ENCODE peak calls at places on chromosomes 13 and 19, in four cellular contexts. X is heart right ventricle; R is adipocyte; T is naive thymus-derived CD4-positive, alpha-beta T cell. H is an unnamed sample. For H3K9me3, the result is how much of the 10 kb centered on the place peaks cover.

GRCh38 chr13:51222510-51223283 is 499 bp downstream of the FAM124A start:
- DNase-seq in X (no peak), R (peak), T (no peak), H (peak)

GRCh38 chr13:98819382-98819781 is 66.9 kb upstream of the SLC15A1 start:
- DNase-seq in T (no peak), R (no peak), X (no peak), H (no peak)

GRCh38 chr13:39887424-39887823 is 232.0 kb downstream of the COG6 start:
- DNase-seq in X (no peak), R (no peak), T (no peak), H (no peak)

GRCh38 chr13:43878897-43879322 is 630 bp downstream of the CCDC122 start:
- DNase-seq in X (peak), T (no peak), R (peak), H (no peak)

GRCh38 chr13:34464011-34464410 is 478.1 kb upstream of the NBEA start:
- DNase-seq in T (no peak), X (no peak), R (no peak), H (no peak)

GRCh38 chr13:89457977-89458376 is 1786.8 kb downstream of the SLITRK5 start:
- DNase-seq in X (no peak), R (no peak), T (no peak), H (no peak)

GRCh38 chr19:11581740-11582139 is 4.3 kb upstream of the ACP5 start:
- DNase-seq in R (peak), T (no peak), X (no peak), H (no peak)

GRCh38 chr13:53165201-53165600 is 136.6 kb downstream of the OLFM4 start:
- DNase-seq in T (no peak), X (no peak), R (no peak), H (peak)

GRCh38 chr13:19927117-19927734 is 31.3 kb upstream of the ZMYM2 start:
- DNase-seq in T (no peak), R (peak), X (no peak), H (peak)

GRCh38 chr19:7368456-7368855 is 19.7 kb downstream of the ARHGEF18 start:
- DNase-seq in X (no peak), T (no peak), R (no peak), H (no peak)

GRCh38 chr19:14198384-14199376 is 7.3 kb downstream of the ADGRL1 start:
- DNase-seq in X (no peak), T (no peak), R (peak), H (no peak)

GRCh38 chr13:97124237-97124636 is 97.9 kb upstream of the MBNL2 start:
- DNase-seq in T (no peak), X (no peak), R (no peak), H (no peak)

GRCh38 chr13:37138169-37138568 is 32.7 kb upstream of the CSNK1A1L start:
- DNase-seq in T (no peak), X (no peak), R (no peak), H (no peak)

GRCh38 chr19:14450168-14450874 is 17.2 kb downstream of the PKN1 start:
- DNase-seq in X (peak), R (peak), T (no peak), H (peak)

GRCh38 chr19:57867868-57868492 is 18.3 kb downstream of the ZNF587 start:
- DNase-seq in X (no peak), T (no peak), R (no peak), H (no peak)

GRCh38 chr19:57870225-57870624 is 18.6 kb downstream of the ZNF814 start:
- DNase-seq in X (no peak), T (no peak), R (no peak), H (no peak)

GRCh38 chr19:57872450-57872849 is 16.4 kb downstream of the ZNF814 start:
- DNase-seq in R (no peak), T (no peak), X (no peak), H (no peak)
- H3K9me3 ChIP-seq in R (half or more), T (under half), X (under half), H (under half)

GRCh38 chr19:58001895-58002369 is 688 bp downstream of the ZNF606 start:
- DNase-seq in R (peak), X (no peak), T (peak), H (no peak)
- H3K9me3 ChIP-seq in R (half or more), X (under half), T (under half), H (under half)

GRCh38 chr19:52114691-52115090 is 19.1 kb upstream of the ZNF841 start:
- DNase-seq in X (no peak), T (no peak), R (no peak), H (no peak)

GRCh38 chr19:52110780-52111179 is 15.2 kb upstream of the ZNF841 start:
- DNase-seq in T (no peak), X (no peak), R (no peak), H (no peak)

GRCh38 chr19:52115526-52116053 is 20.0 kb upstream of the ZNF841 start:
- DNase-seq in R (no peak), X (no peak), T (no peak), H (no peak)

DNA sequence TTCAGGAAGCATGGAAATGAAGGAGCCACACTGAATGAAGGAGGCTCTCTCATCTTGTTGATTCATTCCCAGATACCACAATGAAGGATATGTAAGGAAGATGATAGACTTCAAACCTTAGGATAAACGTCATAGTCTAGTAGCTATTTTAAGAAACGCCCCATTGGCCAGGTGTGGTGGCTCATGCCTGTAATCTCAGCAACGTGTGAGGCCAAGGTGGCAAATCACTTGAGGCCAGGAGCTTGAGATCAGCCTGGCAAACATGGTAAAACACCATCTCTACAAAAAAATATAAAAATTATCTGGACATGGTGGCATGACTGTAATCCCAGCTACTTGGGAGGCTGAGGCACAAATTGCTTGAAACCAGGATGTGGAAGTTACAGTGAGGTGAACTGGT is 17.1 kb upstream of the ZNF841 start:
- DNase-seq in X (no peak), R (no peak), T (no peak), H (no peak)
- H3K9me3 ChIP-seq in X (under half), R (half or more), T (half or more), H (under half)

GRCh38 chr13:31067416-31068118 is 94.1 kb downstream of the HSPH1 start:
- DNase-seq in R (peak), T (no peak), X (no peak), H (no peak)

GRCh38 chr13:31060655-31061054 is 101.0 kb downstream of the HSPH1 start:
- DNase-seq in T (no peak), R (no peak), X (no peak), H (no peak)

GRCh38 chr13:31068119-31068423 is 93.6 kb downstream of the HSPH1 start:
- DNase-seq in T (no peak), R (no peak), X (no peak), H (no peak)

GRCh38 chr13:31063734-31064133 is 98.0 kb downstream of the HSPH1 start:
- DNase-seq in X (no peak), T (no peak), R (no peak), H (no peak)

DNA sequence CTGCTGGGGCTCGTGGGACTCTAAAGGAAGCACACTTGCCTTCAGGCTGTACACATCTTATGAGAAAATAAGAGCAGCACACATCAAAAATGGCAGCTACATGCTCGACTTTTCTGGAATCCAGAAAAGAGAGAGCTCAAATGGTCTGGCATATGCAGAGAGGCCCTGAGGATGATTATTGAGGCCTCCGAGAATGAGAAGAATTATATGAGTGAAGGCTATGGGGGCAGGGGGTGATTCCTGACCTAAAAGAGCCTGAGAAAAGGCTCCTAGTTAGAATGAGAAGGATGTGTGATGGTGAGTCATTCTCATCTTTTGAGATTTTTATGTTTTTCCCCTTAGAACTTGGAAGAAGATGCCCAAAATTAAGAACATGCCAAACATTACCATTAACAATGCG is 97.1 kb downstream of the HSPH1 start:
- DNase-seq in T (no peak), X (no peak), R (no peak), H (no peak)
- H3K9me3 ChIP-seq in T (under half), X (under half), R (under half), H (under half)

GRCh38 chr19:21463449-21464105 is 41.8 kb upstream of the ZNF429 start:
- DNase-seq in T (no peak), R (no peak), X (peak), H (no peak)

GRCh38 chr19:21466627-21467026 is 38.8 kb upstream of the ZNF429 start:
- DNase-seq in T (no peak), X (no peak), R (no peak), H (no peak)

GRCh38 chr19:21460686-21461085 is 44.7 kb upstream of the ZNF429 start:
- DNase-seq in R (no peak), X (no peak), T (no peak), H (no peak)

GRCh38 chr19:21462540-21462939 is 42.9 kb upstream of the ZNF429 start:
- DNase-seq in X (no peak), T (no peak), R (no peak), H (no peak)
- H3K9me3 ChIP-seq in X (under half), T (under half), R (under half), H (under half)

GRCh38 chr19:57934820-57935665 is at the start of gene ZNF418:
- DNase-seq in R (peak), T (peak), X (peak), H (no peak)

GRCh38 chr19:57941593-57941992 is 5.9 kb downstream of the ZNF256 start:
- DNase-seq in R (no peak), X (no peak), T (no peak), H (no peak)

DNA sequence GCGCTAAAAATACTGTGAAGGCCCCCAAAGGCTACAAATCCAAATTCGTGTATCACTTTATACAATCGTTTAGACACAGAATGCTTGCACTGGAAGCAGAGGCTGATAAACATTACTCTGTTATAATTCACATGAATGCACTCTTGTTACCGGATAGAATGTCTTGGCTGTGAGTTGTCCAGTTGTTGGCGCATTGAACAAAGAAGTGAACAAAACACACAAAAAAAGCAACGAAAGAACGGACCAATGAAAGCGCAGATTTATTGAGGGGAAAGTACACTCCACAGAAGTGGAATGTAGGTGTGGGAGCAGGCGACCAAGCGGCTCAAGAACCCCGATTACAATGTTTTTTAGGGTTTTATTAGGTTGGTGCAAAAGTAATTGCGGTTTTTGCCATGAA is 529 bp upstream of the ZNF418 start:
- DNase-seq in X (no peak), R (no peak), T (no peak), H (no peak)
- H3K9me3 ChIP-seq in X (under half), R (under half), T (under half), H (under half)

GRCh38 chr19:58042709-58043340 is 9.0 kb downstream of the ZSCAN1 start:
- DNase-seq in R (no peak), X (no peak), T (no peak), H (no peak)
- H3K9me3 ChIP-seq in R (under half), X (under half), T (under half), H (under half)

GRCh38 chr19:19964416-19964815 is 63.7 kb downstream of the ZNF93 start:
- DNase-seq in T (no peak), R (no peak), X (no peak), H (no peak)
- H3K9me3 ChIP-seq in T (under half), R (under half), X (under half), H (under half)